ENCODE peak calls at places on chromosome 6, in nine cellular contexts. J is T-helper 1 cell; A is activated T-helper 1 cell treated with anti-CD3 and anti-CD28 coated beads, Interleukin-12 subunit alpha, Interleukin-12 subunit beta, Interleukin-2, Interleukin-4 antibody, amounts not matched to agents 30 ng/mL and 10 ng/mL and 1 ng/mL, durations not matched to agents 14 hours and 24 hours and 36 hours; K is psoas muscle; P is activated CD4-positive, CD25-positive, alpha-beta regulatory T cell; L is heart right ventricle; F is NCI-H2081; R is T-cell; I is activated CD8-positive, alpha-beta memory T cell treated with anti-CD3 and anti-CD28 coated beads for 4 hours. G is an unnamed sample.

GRCh38 chr6:144602523-144603180 is 317.5 kb downstream of the UTRN start:
- DNase-seq in A (peak; percentile 12), R (no peak), I (no peak), K (no peak), L (no peak), F (no peak), P (no peak), J (no peak), G (no peak)

GRCh38 chr6:62090442-62091229 is 195.4 kb downstream of the KHDRBS2 start:
- DNase-seq in K (no peak), A (no peak), J (no peak), R (no peak), L (no peak), P (no peak), I (no peak), F (no peak), G (no peak)

GRCh38 chr6:7035837-7036249 is 71.9 kb upstream of the RREB1 start:
- DNase-seq in K (no peak), F (no peak), I (no peak), P (no peak), R (no peak), L (no peak), J (no peak), A (no peak), G (no peak)

GRCh38 chr6:10658910-10659696 is 35.3 kb downstream of the C6orf52 start:
- DNase-seq in J (no peak), P (no peak), I (no peak), R (no peak), F (no peak), A (no peak), L (no peak), K (no peak), G (no peak)

GRCh38 chr6:43495409-43495941 is 14.7 kb downstream of the LRRC73 start:
- DNase-seq in J (no peak), I (no peak), L (no peak), R (no peak), A (no peak), K (no peak), F (no peak), P (peak; percentile 16), G (no peak)

GRCh38 chr6:26257272-26257671 is 107.7 kb upstream of the BTN3A2 start:
- DNase-seq in L (no peak), A (no peak), P (no peak), J (no peak), R (no peak), K (no peak), F (no peak), I (no peak), G (no peak)

GRCh38 chr6:38678178-38678760 is 24.7 kb downstream of the GLO1 start:
- DNase-seq in A (no peak), J (no peak), R (no peak), K (no peak), L (no peak), P (no peak), F (no peak), I (no peak), G (no peak)

GRCh38 chr6:40417031-40417430 is 170.1 kb downstream of the LRFN2 start:
- DNase-seq in J (no peak), F (no peak), K (peak; percentile 69), L (peak; percentile 23), R (no peak), A (no peak), I (no peak), P (no peak), G (no peak)

GRCh38 chr6:75084872-75085381 is 120.9 kb downstream of the COL12A1 start:
- DNase-seq in I (no peak), P (no peak), L (peak; percentile 7), F (no peak), A (no peak), J (no peak), K (no peak), R (no peak), G (no peak)

GRCh38 chr6:74979065-74979766 is 226.6 kb downstream of the COL12A1 start:
- DNase-seq in A (no peak), P (no peak), F (no peak), L (no peak), J (no peak), K (no peak), R (no peak), I (no peak), G (no peak)

GRCh38 chr6:90811596-90812226 is 224.8 kb upstream of the MAP3K7 start:
- DNase-seq in R (no peak), A (no peak), J (no peak), K (no peak), F (peak; percentile 64), P (no peak), I (no peak), L (no peak), G (no peak)

GRCh38 chr6:33861722-33862121 is 57.9 kb upstream of the MLN start:
- DNase-seq in F (peak; percentile 52), J (no peak), A (no peak), L (no peak), I (no peak), K (no peak), R (no peak), P (no peak), G (no peak)

G was measured in stimulated activated naive CD8-positive, alpha-beta T cell treated with anti-CD3 and anti-CD28 coated beads, Interleukin-15, amount 100 ng/mL, for 72 hours.